ENCODE peak calls at places on chromosomes 12 and 14, in eight cellular contexts. C is stomach, F is PC-3, W is heart right ventricle, T is ovary, Y is AG04450, V is neural progenitor cell, R is dorsolateral prefrontal cortex. J is an unnamed sample.

GRCh38 chr14:41607119-41607785 is 576 bp downstream of the LRFN5 start:
- DNase-seq in V (peak; percentile 43), T (peak; percentile 6), Y (no peak), W (no peak), C (no peak), R (no peak), F (no peak), J (no peak)

GRCh38 chr14:70188292-70188607 is 501 bp downstream of the SLC8A3 start:
- DNase-seq in F (no peak), T (no peak), V (peak; percentile 59), R (no peak), Y (no peak), C (no peak), W (no peak), J (no peak)

GRCh38 chr12:57330989-57331388 is 80.0 kb upstream of the STAC3 start:
- DNase-seq in W (no peak), F (no peak), Y (no peak), T (no peak), R (no peak), V (no peak), C (no peak), J (no peak)

GRCh38 chr12:89547116-89547515 is 21.3 kb upstream of the POC1B start:
- DNase-seq in T (no peak), V (no peak), R (no peak), C (no peak), F (no peak), W (no peak), Y (no peak), J (no peak)

GRCh38 chr12:58847876-58848600 is 72.3 kb downstream of the LRIG3 start:
- DNase-seq in W (no peak), T (no peak), Y (no peak), F (no peak), C (no peak), V (no peak), R (no peak), J (no peak)

GRCh38 chr12:25759752-25760151 is 198.7 kb upstream of the RASSF8 start:
- DNase-seq in F (no peak), R (no peak), C (no peak), T (no peak), W (no peak), V (no peak), Y (no peak), J (no peak)

GRCh38 chr14:27739657-27740156 is 1026.9 kb upstream of the FOXG1 start:
- DNase-seq in T (no peak), R (no peak), C (no peak), Y (no peak), F (no peak), W (no peak), V (no peak), J (no peak)

GRCh38 chr12:25069221-25069620 is 120.3 kb upstream of the BCAT1 start:
- DNase-seq in W (no peak), V (no peak), C (no peak), Y (no peak), F (no peak), T (no peak), R (no peak), J (no peak)

GRCh38 chr14:34713681-34714319 is 593 bp downstream of the CFL2 start:
- DNase-seq in W (peak; percentile 49), F (peak; percentile 68), T (no peak), C (peak; percentile 27), Y (no peak), V (peak; percentile 26), R (no peak), J (no peak)

GRCh38 chr14:98028156-98028555 is 1231.0 kb downstream of the VRK1 start:
- DNase-seq in Y (no peak), V (no peak), T (no peak), R (no peak), W (no peak), F (no peak), C (no peak), J (no peak)

GRCh38 chr14:99273724-99274345 is 1.8 kb upstream of the BCL11B start:
- DNase-seq in V (no peak), F (no peak), Y (no peak), C (peak; percentile 8), R (no peak), T (no peak), W (no peak), J (peak; percentile 52)

GRCh38 chr14:98120831-98121464 is 1151.0 kb downstream of the BCL11B start:
- DNase-seq in Y (no peak), C (no peak), F (peak; percentile 28), V (no peak), T (no peak), W (no peak), R (no peak), J (no peak)

GRCh38 chr14:88621090-88621489 is 58.3 kb downstream of the ZC3H14 start:
- DNase-seq in C (no peak), W (no peak), F (no peak), R (no peak), Y (no peak), T (no peak), V (no peak), J (no peak)

GRCh38 chr14:64112859-64113258 is 181.3 kb downstream of the ESR2 start:
- DNase-seq in W (no peak), R (no peak), C (peak; percentile 58), F (peak; percentile 20), T (no peak), Y (no peak), V (no peak), J (no peak)

GRCh38 chr12:127060310-127060847 is 1206.6 kb upstream of the TMEM132C start:
- DNase-seq in C (no peak), W (no peak), V (no peak), T (no peak), F (peak; percentile 88), Y (no peak), R (no peak), J (no peak)

GRCh38 chr12:89980236-89980635 is 271.6 kb upstream of the ATP2B1 start:
- DNase-seq in R (no peak), C (no peak), V (no peak), T (no peak), F (peak; percentile 52), Y (no peak), W (peak; percentile 13), J (no peak)

GRCh38 chr14:32307881-32308582 is 21.1 kb upstream of the AKAP6 start:
- DNase-seq in F (peak; percentile 77), W (no peak), Y (no peak), C (peak; percentile 26), T (no peak), V (no peak), R (no peak), J (no peak)

GRCh38 chr12:43104524-43104923 is 447.5 kb downstream of the ADAMTS20 start:
- DNase-seq in V (peak; percentile 11), F (peak; percentile 69), R (no peak), C (no peak), Y (no peak), T (no peak), W (no peak), J (no peak)

GRCh38 chr14:68976160-68977067 is 2.7 kb downstream of the ACTN1 start:
- DNase-seq in R (no peak), V (no peak), F (no peak), W (peak; percentile 74), T (peak; percentile 41), Y (no peak), C (no peak), J (no peak)

DNA sequence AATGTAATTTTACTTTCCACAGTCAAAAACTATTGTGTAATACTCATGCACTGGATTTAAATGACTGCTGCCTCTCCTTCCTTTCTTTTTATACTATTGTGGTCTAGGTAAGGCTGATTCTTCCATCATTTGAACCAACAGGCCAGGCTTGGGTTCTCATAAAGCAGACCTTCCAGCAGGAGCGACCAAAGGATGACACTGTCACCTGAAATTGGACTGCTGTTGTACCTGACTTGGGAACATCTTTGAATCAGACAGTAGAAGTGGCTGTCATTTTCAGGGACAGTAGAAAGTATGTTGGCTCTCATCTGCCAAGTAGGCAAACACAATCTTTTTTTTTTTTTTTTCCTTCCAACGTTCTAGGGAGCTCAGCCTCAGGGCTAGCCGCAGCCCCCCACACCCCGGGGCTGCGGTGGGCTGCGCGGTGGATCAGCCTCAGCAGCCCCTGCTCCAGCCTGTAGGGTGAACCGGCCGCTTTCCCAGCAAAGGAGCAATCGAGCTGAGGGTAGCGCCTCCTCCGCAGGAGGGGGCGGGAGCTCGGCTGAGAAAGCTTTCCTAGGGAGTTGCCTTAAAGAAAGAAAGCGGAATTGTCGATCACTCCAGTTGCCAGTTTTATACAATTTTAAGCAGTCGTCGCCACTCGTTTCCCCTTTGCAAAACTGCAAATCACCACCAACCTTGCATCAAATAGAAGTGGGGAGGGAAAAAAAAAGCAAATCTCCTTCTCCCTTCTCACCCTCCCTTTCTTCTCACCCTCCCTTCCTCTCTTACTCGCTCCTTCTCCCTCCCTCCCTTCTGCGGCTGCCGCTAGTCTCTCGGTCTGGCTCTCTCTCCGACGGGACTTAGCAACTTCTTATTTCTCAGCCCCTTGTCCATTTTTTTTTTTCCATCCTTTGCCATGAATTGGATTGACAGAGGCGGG is at the start of gene PDE3A:
- DNase-seq in T (peak; percentile 49), F (peak; percentile 42), R (no peak), W (peak; percentile 74), V (peak; percentile 87), Y (no peak), C (no peak), J (peak; percentile 69)
- TF ChIP-seq CTCF in T (no peak), F (no peak), R (no peak), W (no peak), V (peak; percentile 34), Y (peak; percentile 25), C (no peak), J (no peak)

GRCh38 chr12:119621878-119622277 is 28.3 kb downstream of the TMEM233 start:
- DNase-seq in T (no peak), W (no peak), V (no peak), R (no peak), C (no peak), Y (no peak), F (no peak), J (no peak)
- H3K27ac ChIP-seq in T (no peak overlapping the region), W (no peak overlapping the region), V (no peak overlapping the region), R (peak overlapping the region; percentile 67), C (no peak overlapping the region), Y (no peak overlapping the region), F (no peak overlapping the region), J (no peak overlapping the region)

GRCh38 chr12:40378721-40379120 is 153.9 kb downstream of the LRRK2 start:
- DNase-seq in R (no peak), Y (no peak), V (no peak), C (no peak), W (no peak), F (no peak), T (no peak), J (no peak)

GRCh38 chr12:40376533-40377267 is 151.9 kb downstream of the LRRK2 start:
- DNase-seq in F (no peak), W (no peak), T (no peak), R (no peak), V (no peak), C (no peak), Y (no peak), J (no peak)

GRCh38 chr12:40375076-40375475 is 150.3 kb downstream of the LRRK2 start:
- DNase-seq in Y (no peak), R (no peak), T (no peak), F (peak; percentile 20), C (no peak), W (no peak), V (no peak), J (no peak)
- TF ChIP-seq CTCF in Y (peak; percentile 19), R (no peak), T (no peak), F (peak; percentile 55), C (no peak), W (peak; percentile 16), V (peak; percentile 45), J (peak; percentile 22)

DNA sequence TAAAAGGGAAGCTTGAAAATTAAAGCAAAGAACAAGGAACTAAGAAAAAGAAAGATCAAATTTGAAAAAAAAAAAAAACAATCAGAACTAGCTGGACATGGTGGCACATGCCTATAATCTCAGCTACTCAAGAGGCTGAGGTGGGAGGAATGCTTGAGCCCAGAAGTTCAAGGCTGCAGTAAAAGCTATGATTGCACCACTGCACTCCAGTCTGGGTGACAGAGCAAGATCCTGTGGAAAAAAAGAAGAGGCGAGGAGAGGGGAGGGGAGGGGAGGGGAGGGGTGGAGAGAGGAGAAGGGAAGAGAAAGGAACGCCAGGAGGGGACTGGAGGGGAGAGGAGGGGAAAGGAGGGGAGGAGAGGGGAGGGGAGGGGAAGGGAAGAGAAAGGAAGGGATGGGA is 43.0 kb downstream of the EEA1 start:
- DNase-seq in T (no peak), W (no peak), F (no peak), C (no peak), V (no peak), Y (no peak), R (no peak), J (no peak)
- H3K27ac ChIP-seq in T (no peak overlapping the region), W (no peak overlapping the region), F (no peak overlapping the region), C (no peak overlapping the region), V (no peak overlapping the region), Y (no peak overlapping the region), R (no peak overlapping the region), J (no peak overlapping the region)

J was measured in WERI-Rb-1.